ENCODE peak calls at places on chromosomes 6 and 20, in seven cellular contexts. H, L, I, K, J, G and X are unnamed samples.

GRCh38 chr6:41411961-41412360 is 76.6 kb downstream of the NCR2 start:
- DNase-seq in H (no peak), L (no peak), I (no peak), K (no peak), J (no peak), G (no peak), X (no peak)

GRCh38 chr6:56456785-56457184 is 185.9 kb downstream of the DST start:
- DNase-seq in H (no peak), L (no peak), I (no peak), K (no peak), J (no peak), G (no peak), X (no peak)

GRCh38 chr6:5562277-5562676 is 301.0 kb downstream of the FARS2 start:
- DNase-seq in H (no peak), L (no peak), I (no peak), K (no peak), J (no peak), G (no peak), X (no peak)

GRCh38 chr6:134480593-134480992 is 162.7 kb upstream of the SGK1 start:
- DNase-seq in H (no peak), L (peak), I (no peak), K (no peak), J (no peak), G (no peak), X (no peak)

GRCh38 chr6:31631681-31632278 is 11.3 kb downstream of the PRRC2A start:
- DNase-seq in H (no peak), L (no peak), I (no peak), K (no peak), J (no peak), G (no peak), X (no peak)

GRCh38 chr6:108564178-108564577 is 3.5 kb downstream of the FOXO3 start:
- DNase-seq in H (no peak), L (no peak), I (no peak), K (no peak), J (no peak), G (peak), X (peak)

GRCh38 chr6:57283096-57283495 is 34.3 kb upstream of the PRIM2 start:
- DNase-seq in H (no peak), L (no peak), I (no peak), K (no peak), J (no peak), G (no peak), X (no peak)

GRCh38 chr6:133804263-133804662 is 84.7 kb upstream of the TCF21 start:
- DNase-seq in H (peak), L (no peak), I (no peak), K (peak), J (no peak), G (no peak), X (no peak)

GRCh38 chr6:48111143-48111506 is at the start of gene PTCHD4:
- DNase-seq in H (peak), L (no peak), I (no peak), K (peak), J (no peak), G (peak), X (no peak)

GRCh38 chr20:44074252-44075151 is 112.5 kb downstream of the JPH2 start:
- DNase-seq in H (no peak), L (no peak), I (no peak), K (peak), J (no peak), G (peak), X (peak)

GRCh38 chr6:76439811-76440210 is 367.3 kb upstream of the IMPG1 start:
- DNase-seq in H (no peak), L (no peak), I (no peak), K (no peak), J (no peak), G (no peak), X (no peak)

GRCh38 chr20:20010639-20011500 is 6.3 kb upstream of the NAA20 start:
- DNase-seq in H (no peak), L (no peak), I (no peak), K (no peak), J (no peak), G (no peak), X (no peak)

GRCh38 chr6:7821426-7821825 is 89.2 kb downstream of the TXNDC5 start:
- DNase-seq in H (no peak), L (no peak), I (no peak), K (no peak), J (no peak), G (no peak), X (no peak)

GRCh38 chr20:58536289-58536688 is 21.1 kb upstream of the APCDD1L start:
- DNase-seq in H (no peak), L (no peak), I (no peak), K (no peak), J (no peak), G (no peak), X (no peak)

GRCh38 chr20:51275816-51276215 is 252.9 kb upstream of the KCNG1 start:
- DNase-seq in H (no peak), L (no peak), I (no peak), K (no peak), J (no peak), G (no peak), X (peak)

GRCh38 chr20:44166477-44166876 is 20.5 kb downstream of the JPH2 start:
- DNase-seq in H (no peak), L (no peak), I (no peak), K (peak), J (no peak), G (no peak), X (no peak)

GRCh38 chr6:26568601-26569432 is 27.9 kb upstream of the ABT1 start:
- DNase-seq in H (peak), L (peak), I (peak), K (peak), J (peak), G (peak), X (peak)

GRCh38 chr6:167934426-167934864 is 63.0 kb upstream of the KIF25 start:
- DNase-seq in H (no peak), L (no peak), I (no peak), K (peak), J (no peak), G (no peak), X (no peak)

GRCh38 chr6:116467096-116467495 is 5.9 kb downstream of the CALHM6 start:
- DNase-seq in H (no peak), L (no peak), I (no peak), K (no peak), J (no peak), G (no peak), X (no peak)